ENCODE peak calls at places on chromosomes 12 and 14, in eight cellular contexts. One of them, this sample, is unnamed.

GRCh38 chr12:6182279-6182898 is 17.8 kb upstream of the CD9 start:
- DNase-seq in left colon: peak
- DNase-seq in HEK293T: no peak
- DNase-seq in iris pigment epithelial cell: peak
- DNase-seq in kidney tubule cell: no peak
- DNase-seq in NCI-H1092: no peak
- DNase-seq in choroid plexus epithelial cell: peak
- DNase-seq in right atrium auricular region: peak
- DNase-seq in this sample: peak

GRCh38 chr12:87671757-87672156 is 357.4 kb downstream of the C12orf50 start:
- DNase-seq in left colon: no peak
- DNase-seq in HEK293T: no peak
- DNase-seq in iris pigment epithelial cell: peak
- DNase-seq in kidney tubule cell: no peak
- DNase-seq in NCI-H1092: no peak
- DNase-seq in choroid plexus epithelial cell: no peak
- DNase-seq in right atrium auricular region: no peak
- DNase-seq in this sample: peak

GRCh38 chr12:90854136-90854689 is 100.8 kb downstream of the CCER1 start:
- DNase-seq in left colon: no peak
- DNase-seq in HEK293T: peak
- DNase-seq in iris pigment epithelial cell: peak
- DNase-seq in kidney tubule cell: peak
- DNase-seq in NCI-H1092: peak
- DNase-seq in choroid plexus epithelial cell: peak
- DNase-seq in right atrium auricular region: no peak
- DNase-seq in this sample: peak

GRCh38 chr12:52278530-52278929 is 4.1 kb downstream of the KRT86 start:
- DNase-seq in left colon: no peak
- DNase-seq in HEK293T: no peak
- DNase-seq in iris pigment epithelial cell: no peak
- DNase-seq in kidney tubule cell: peak
- DNase-seq in NCI-H1092: no peak
- DNase-seq in choroid plexus epithelial cell: no peak
- DNase-seq in right atrium auricular region: no peak
- DNase-seq in this sample: no peak

GRCh38 chr14:89630096-89630829 is 213.2 kb upstream of the FOXN3 start:
- DNase-seq in left colon: no peak
- DNase-seq in HEK293T: no peak
- DNase-seq in iris pigment epithelial cell: peak
- DNase-seq in kidney tubule cell: peak
- DNase-seq in NCI-H1092: no peak
- DNase-seq in choroid plexus epithelial cell: no peak
- DNase-seq in right atrium auricular region: no peak
- DNase-seq in this sample: peak

GRCh38 chr14:84546236-84546635 is 983.7 kb upstream of the FLRT2 start:
- DNase-seq in left colon: no peak
- DNase-seq in HEK293T: no peak
- DNase-seq in iris pigment epithelial cell: no peak
- DNase-seq in kidney tubule cell: no peak
- DNase-seq in NCI-H1092: no peak
- DNase-seq in choroid plexus epithelial cell: no peak
- DNase-seq in right atrium auricular region: no peak
- DNase-seq in this sample: no peak

GRCh38 chr12:52280319-52280795 is 5.9 kb downstream of the KRT86 start:
- DNase-seq in left colon: peak
- DNase-seq in HEK293T: no peak
- DNase-seq in iris pigment epithelial cell: peak
- DNase-seq in kidney tubule cell: peak
- DNase-seq in NCI-H1092: no peak
- DNase-seq in choroid plexus epithelial cell: peak
- DNase-seq in right atrium auricular region: peak
- DNase-seq in this sample: peak

GRCh38 chr12:132874175-132874574 is 13.2 kb downstream of the CHFR start:
- DNase-seq in left colon: no peak
- DNase-seq in HEK293T: no peak
- DNase-seq in iris pigment epithelial cell: no peak
- DNase-seq in kidney tubule cell: no peak
- DNase-seq in NCI-H1092: no peak
- DNase-seq in choroid plexus epithelial cell: no peak
- DNase-seq in right atrium auricular region: no peak
- DNase-seq in this sample: no peak

GRCh38 chr12:100795193-100796179 is 910 bp downstream of the ANO4 start:
- DNase-seq in left colon: no peak
- DNase-seq in HEK293T: no peak
- DNase-seq in iris pigment epithelial cell: no peak
- DNase-seq in kidney tubule cell: no peak
- DNase-seq in NCI-H1092: no peak
- DNase-seq in choroid plexus epithelial cell: no peak
- DNase-seq in right atrium auricular region: no peak
- DNase-seq in this sample: peak

GRCh38 chr12:51592034-51592705 is 1.1 kb downstream of the SCN8A start:
- DNase-seq in left colon: no peak
- DNase-seq in HEK293T: no peak
- DNase-seq in iris pigment epithelial cell: peak
- DNase-seq in kidney tubule cell: peak
- DNase-seq in NCI-H1092: no peak
- DNase-seq in choroid plexus epithelial cell: no peak
- DNase-seq in right atrium auricular region: no peak
- DNase-seq in this sample: peak

GRCh38 chr12:124727922-124728321 is 135.7 kb downstream of the SCARB1 start:
- DNase-seq in left colon: no peak
- DNase-seq in HEK293T: no peak
- DNase-seq in iris pigment epithelial cell: no peak
- DNase-seq in kidney tubule cell: no peak
- DNase-seq in NCI-H1092: no peak
- DNase-seq in choroid plexus epithelial cell: no peak
- DNase-seq in right atrium auricular region: no peak
- DNase-seq in this sample: no peak

GRCh38 chr12:47787596-47788319 is 14.7 kb downstream of the SLC48A1 start:
- DNase-seq in left colon: no peak
- DNase-seq in HEK293T: no peak
- DNase-seq in iris pigment epithelial cell: no peak
- DNase-seq in kidney tubule cell: no peak
- DNase-seq in NCI-H1092: no peak
- DNase-seq in choroid plexus epithelial cell: no peak
- DNase-seq in right atrium auricular region: no peak
- DNase-seq in this sample: no peak

GRCh38 chr12:65970821-65971220 is 146.5 kb downstream of the HMGA2 start:
- DNase-seq in left colon: no peak
- DNase-seq in HEK293T: no peak
- DNase-seq in iris pigment epithelial cell: no peak
- DNase-seq in kidney tubule cell: no peak
- DNase-seq in NCI-H1092: no peak
- DNase-seq in choroid plexus epithelial cell: no peak
- DNase-seq in right atrium auricular region: no peak
- DNase-seq in this sample: no peak

GRCh38 chr12:93429448-93429847 is 12.3 kb downstream of the UBE2N start:
- DNase-seq in left colon: no peak
- DNase-seq in HEK293T: no peak
- DNase-seq in iris pigment epithelial cell: no peak
- DNase-seq in kidney tubule cell: no peak
- DNase-seq in NCI-H1092: no peak
- DNase-seq in choroid plexus epithelial cell: no peak
- DNase-seq in right atrium auricular region: no peak
- DNase-seq in this sample: no peak

GRCh38 chr12:90091809-90092208 is 383.2 kb upstream of the ATP2B1 start:
- DNase-seq in left colon: no peak
- DNase-seq in HEK293T: no peak
- DNase-seq in iris pigment epithelial cell: no peak
- DNase-seq in kidney tubule cell: no peak
- DNase-seq in NCI-H1092: no peak
- DNase-seq in choroid plexus epithelial cell: no peak
- DNase-seq in right atrium auricular region: no peak
- DNase-seq in this sample: no peak

GRCh38 chr14:67673451-67673850 is 981 bp downstream of the VTI1B start:
- DNase-seq in left colon: no peak
- DNase-seq in HEK293T: no peak
- DNase-seq in iris pigment epithelial cell: peak
- DNase-seq in kidney tubule cell: peak
- DNase-seq in NCI-H1092: no peak
- DNase-seq in choroid plexus epithelial cell: peak
- DNase-seq in right atrium auricular region: no peak
- DNase-seq in this sample: no peak